ENCODE peak calls at places on chromosome 14, in nine cellular contexts. Y, L, A, N, G, Z, J, M and X are unnamed samples. For H3K4me1 and H3K9me3, the result is how much of the 10 kb centered on the place peaks cover.

GRCh38 chr14:63893701-63894458 is 41.1 kb downstream of the SYNE2 start:
- DNase-seq in J (peak), Y (peak), M (no peak), G (no peak), L (peak), N (no peak), Z (peak), A (no peak), X (peak)

GRCh38 chr14:20413785-20414117 is 450 bp upstream of the TEP1 start:
- DNase-seq in J (no peak), M (peak), L (peak), N (no peak), Y (no peak), G (peak), Z (no peak), A (peak), X (no peak)

GRCh38 chr14:61911534-61911933 is 149.3 kb downstream of the SNAPC1 start:
- DNase-seq in L (no peak), M (no peak), Y (no peak), G (no peak), N (no peak), A (peak), Z (no peak), J (no peak), X (no peak)

GRCh38 chr14:103103461-103104388 is 9.2 kb downstream of the EXOC3L4 start:
- DNase-seq in N (no peak), J (no peak), G (no peak), A (no peak), L (peak), Z (no peak), M (peak), Y (peak), X (peak)

GRCh38 chr14:47278233-47278842 is 397.1 kb downstream of the MDGA2 start:
- DNase-seq in Z (no peak), J (peak), Y (no peak), N (no peak), G (no peak), M (peak), A (peak), L (peak), X (peak)

GRCh38 chr14:80946797-80947196 is 5.3 kb upstream of the CEP128 start:
- DNase-seq in A (no peak), Z (no peak), L (no peak), N (no peak), M (no peak), G (no peak), J (no peak), Y (no peak), X (no peak)

GRCh38 chr14:82710257-82710841 is 1176.7 kb upstream of the SEL1L start:
- DNase-seq in L (peak), G (no peak), M (peak), N (no peak), A (peak), Y (no peak), J (peak), Z (no peak), X (peak)

GRCh38 chr14:58362798-58363412 is 32.8 kb upstream of the TOMM20L start:
- DNase-seq in Z (no peak), M (peak), Y (no peak), A (peak), L (peak), J (no peak), G (peak), N (no peak), X (no peak)

GRCh38 chr14:37566811-37567371 is 28.2 kb downstream of the FOXA1 start:
- DNase-seq in Z (no peak), G (no peak), L (no peak), M (no peak), Y (no peak), J (no peak), N (no peak), A (no peak), X (no peak)

GRCh38 chr14:68491793-68492192 is 301.1 kb downstream of the ZFP36L1 start:
- DNase-seq in J (no peak), A (no peak), Z (no peak), M (no peak), Y (no peak), G (no peak), L (no peak), N (no peak), X (no peak)

GRCh38 chr14:23483216-23483854 is 13.8 kb downstream of the NGDN start:
- DNase-seq in G (no peak), L (peak), Z (no peak), Y (no peak), M (peak), N (no peak), A (peak), J (peak), X (no peak)

GRCh38 chr14:92649066-92649465 is 99.4 kb downstream of the LGMN start:
- DNase-seq in Y (no peak), J (no peak), A (no peak), G (no peak), L (no peak), Z (no peak), M (no peak), N (no peak), X (no peak)
- H3K4me1 ChIP-seq in Y (under half), J (under half), A (under half), G (half or more), L (under half), Z (half or more), M (under half), N (under half), X (under half)

DNA sequence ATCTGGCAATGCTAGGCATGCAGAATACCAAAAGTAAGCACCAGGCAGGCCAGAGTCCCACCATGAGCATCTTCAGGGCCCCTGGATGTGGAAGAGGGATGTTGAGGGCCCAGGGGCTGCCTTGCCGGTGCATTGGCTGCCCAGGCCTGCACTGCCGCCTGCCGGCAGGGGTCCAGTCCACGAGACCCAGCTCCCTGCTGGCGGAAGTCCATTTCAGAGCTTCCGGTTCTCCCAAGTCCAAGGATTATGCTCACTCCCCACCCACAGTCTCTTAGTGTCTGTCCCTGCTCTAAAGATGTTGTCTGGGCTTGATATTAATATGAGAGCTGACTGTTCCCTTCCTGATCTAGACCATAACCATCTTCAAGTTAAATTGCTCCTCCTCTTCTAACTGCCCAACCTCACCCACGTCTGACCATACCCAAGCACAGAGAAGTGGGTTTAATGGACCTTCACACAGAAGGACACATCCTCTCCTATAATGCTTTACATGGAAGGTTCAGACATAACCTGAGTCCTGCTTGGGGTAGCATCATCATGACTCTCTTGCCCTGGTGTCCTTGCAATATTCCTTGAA is 117.4 kb downstream of the DAD1 start:
- DNase-seq in N (no peak), L (peak), G (no peak), M (peak), Z (no peak), J (peak), Y (peak), A (peak), X (peak)
- H3K4me3 ChIP-seq in N (no peak), L (no peak), G (no peak), M (no peak), Z (no peak), J (no peak), Y (no peak), A (no peak), X (no peak)

GRCh38 chr14:105857223-105857815 is 330.9 kb downstream of the TMEM121 start:
- DNase-seq in M (no peak), A (no peak), N (peak), Z (peak), Y (peak), J (no peak), L (no peak), G (peak), X (peak)

GRCh38 chr14:105855893-105856675 is 329.7 kb downstream of the TMEM121 start:
- DNase-seq in Z (peak), A (no peak), G (no peak), M (no peak), J (no peak), L (no peak), Y (peak), N (no peak), X (peak)

GRCh38 chr14:105857816-105858675 is 331.7 kb downstream of the TMEM121 start:
- DNase-seq in Y (peak), G (peak), N (no peak), Z (peak), J (peak), M (no peak), L (no peak), A (no peak), X (peak)

GRCh38 chr14:105855246-105855892 is 329.0 kb downstream of the TMEM121 start:
- DNase-seq in A (no peak), N (no peak), G (no peak), M (no peak), Z (peak), Y (peak), J (no peak), L (no peak), X (peak)

DNA sequence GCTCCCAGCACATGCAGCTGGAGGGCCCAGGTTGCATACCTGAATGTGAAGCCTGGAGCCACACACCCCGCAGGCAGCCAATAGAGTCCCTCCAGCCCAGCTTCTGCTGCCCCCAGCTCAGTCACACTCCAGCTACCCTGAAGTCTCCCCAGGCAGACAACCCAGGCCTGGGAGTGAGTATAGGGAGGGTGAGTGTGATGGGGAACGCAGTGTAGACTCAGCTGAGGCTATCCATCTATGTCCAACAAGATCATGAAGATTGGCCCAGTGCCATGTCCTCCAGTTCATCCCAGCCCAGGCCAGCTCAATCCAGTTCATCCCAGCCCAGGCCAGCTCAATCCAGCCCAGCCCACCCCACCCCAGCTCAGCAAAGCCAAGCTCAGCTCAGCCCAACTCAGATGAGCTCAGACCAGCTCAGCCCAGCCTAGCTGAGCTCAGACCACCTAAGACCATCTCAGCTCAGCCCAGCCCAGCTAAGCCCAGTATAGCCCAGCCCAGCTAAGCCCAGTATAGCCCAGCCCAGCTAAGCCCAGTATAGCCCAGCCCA is 330.4 kb downstream of the TMEM121 start:
- DNase-seq in A (no peak), J (no peak), N (no peak), G (no peak), M (no peak), Y (no peak), Z (peak), L (no peak), X (no peak)
- H3K9me3 ChIP-seq in A (under half), J (under half), N (under half), G (under half), M (under half), Y (under half), Z (under half), L (under half), X (under half)

GRCh38 chr14:49578141-49578540 is 8.0 kb downstream of the RPS29 start:
- DNase-seq in Z (no peak), L (no peak), N (no peak), J (no peak), G (no peak), Y (no peak), M (no peak), A (no peak), X (no peak)

GRCh38 chr14:49581961-49582210 is 4.3 kb downstream of the RPS29 start:
- DNase-seq in N (no peak), G (no peak), J (no peak), A (peak), Z (no peak), L (no peak), M (no peak), Y (no peak), X (no peak)

GRCh38 chr14:49582211-49582977 is 3.8 kb downstream of the RPS29 start:
- DNase-seq in G (no peak), A (peak), M (no peak), N (no peak), J (no peak), Y (no peak), Z (no peak), L (no peak), X (no peak)

GRCh38 chr14:49581209-49581960 is 4.8 kb downstream of the RPS29 start:
- DNase-seq in N (no peak), Y (no peak), M (no peak), G (no peak), J (no peak), A (peak), L (no peak), Z (no peak), X (no peak)

DNA sequence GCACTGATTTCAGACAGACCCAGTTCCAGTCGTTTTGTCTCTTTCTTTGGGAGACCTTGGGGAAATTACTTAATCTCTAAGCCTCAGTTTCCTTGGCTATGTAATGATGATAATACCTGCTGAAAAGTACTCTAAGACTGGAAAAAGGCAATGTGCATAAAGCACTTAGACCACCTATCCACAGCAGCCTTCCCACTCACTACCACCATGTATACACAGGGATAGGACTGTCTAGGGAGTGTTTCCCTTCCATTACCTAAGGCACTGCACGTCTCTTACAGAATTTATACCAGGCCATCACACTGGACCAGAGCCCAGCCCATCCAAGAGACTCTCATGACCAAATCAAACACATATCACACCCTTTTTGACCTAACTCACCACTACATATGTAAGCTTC is 6.3 kb downstream of the RPS29 start:
- DNase-seq in L (no peak), A (no peak), Z (no peak), Y (no peak), J (no peak), G (no peak), M (no peak), N (no peak), X (no peak)
- H3K4me1 ChIP-seq in L (under half), A (under half), Z (under half), Y (under half), J (under half), G (half or more), M (under half), N (under half), X (under half)

DNA sequence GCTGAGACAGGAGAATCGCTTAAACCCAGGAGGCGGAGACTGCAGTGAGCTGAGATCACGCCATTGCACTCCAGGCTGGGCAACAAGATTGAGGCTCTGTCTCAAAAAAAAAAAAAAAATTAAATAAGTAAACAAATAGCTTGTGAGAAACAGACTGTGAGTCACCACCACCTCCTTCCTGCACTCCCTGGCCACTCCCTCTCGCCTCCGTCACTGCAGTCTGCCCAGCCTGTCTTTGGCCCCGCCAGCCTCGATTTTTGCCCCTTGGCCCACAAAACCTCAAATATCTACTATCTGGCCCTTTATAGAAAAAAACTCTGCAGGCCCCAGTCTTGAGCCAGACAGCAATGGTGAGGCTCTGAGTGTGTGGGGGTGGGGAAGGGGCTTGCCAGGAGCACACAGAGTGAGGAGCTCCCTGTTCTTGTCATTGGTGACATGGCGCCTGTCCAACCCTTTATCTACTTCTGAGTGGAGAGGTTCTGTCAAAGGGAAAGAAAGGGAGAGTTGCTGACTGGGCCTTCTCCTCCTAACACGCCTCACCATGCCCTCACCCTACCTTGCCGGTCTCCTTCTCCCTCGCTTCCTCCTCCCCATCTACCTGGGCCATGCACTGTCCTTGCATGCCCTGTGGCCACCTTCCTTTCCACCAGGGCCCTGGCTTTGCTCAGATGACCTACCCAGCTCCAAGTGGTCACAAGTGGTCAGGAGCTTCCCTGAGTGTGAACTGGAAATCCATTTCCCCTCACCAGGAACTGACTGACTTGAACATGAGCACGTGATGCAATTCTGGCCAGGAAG is 22.1 kb downstream of the LGMN start:
- DNase-seq in Y (peak), Z (peak), N (no peak), A (no peak), G (no peak), J (no peak), L (peak), M (peak), X (peak)
- H3K4me3 ChIP-seq in Y (no peak), Z (no peak), N (no peak), A (no peak), G (no peak), J (no peak), L (no peak), M (no peak), X (no peak)